ENCODE peak calls at places on chromosomes 13 and 19, in five cellular contexts. One of them, this sample, is unnamed.

GRCh38 chr19:42396248-42396541 is 6.1 kb upstream of the CNFN start:
- DNase-seq in ACHN: no peak
- DNase-seq in activated T-cell treated with anti-CD3 and anti-CD28 coated beads for 1 hour: no peak
- DNase-seq in effector memory CD8-positive, alpha-beta T cell: no peak
- DNase-seq in ELR: no peak
- DNase-seq in this sample: no peak

GRCh38 chr19:2567580-2567979 is 91.7 kb downstream of the GADD45B start:
- DNase-seq in ACHN: no peak
- DNase-seq in activated T-cell treated with anti-CD3 and anti-CD28 coated beads for 1 hour: no peak
- DNase-seq in effector memory CD8-positive, alpha-beta T cell: no peak
- DNase-seq in ELR: no peak
- DNase-seq in this sample: no peak

GRCh38 chr13:109036091-109036490 is 406.7 kb downstream of the MYO16 start:
- DNase-seq in ACHN: no peak
- DNase-seq in activated T-cell treated with anti-CD3 and anti-CD28 coated beads for 1 hour: no peak
- DNase-seq in effector memory CD8-positive, alpha-beta T cell: no peak
- DNase-seq in ELR: no peak
- DNase-seq in this sample: no peak

GRCh38 chr19:10007811-10008211 is 2.5 kb downstream of the COL5A3 start:
- DNase-seq in ACHN: no peak
- DNase-seq in activated T-cell treated with anti-CD3 and anti-CD28 coated beads for 1 hour: no peak
- DNase-seq in effector memory CD8-positive, alpha-beta T cell: no peak
- DNase-seq in ELR: peak
- DNase-seq in this sample: no peak

GRCh38 chr19:52188822-52189744 is 769 bp upstream of the PPP2R1A start:
- DNase-seq in ACHN: no peak
- DNase-seq in activated T-cell treated with anti-CD3 and anti-CD28 coated beads for 1 hour: peak
- DNase-seq in effector memory CD8-positive, alpha-beta T cell: no peak
- DNase-seq in ELR: peak
- DNase-seq in this sample: no peak

GRCh38 chr13:42495256-42495655 is 78.7 kb upstream of the TNFSF11 start:
- DNase-seq in ACHN: no peak
- DNase-seq in activated T-cell treated with anti-CD3 and anti-CD28 coated beads for 1 hour: no peak
- DNase-seq in effector memory CD8-positive, alpha-beta T cell: no peak
- DNase-seq in ELR: peak
- DNase-seq in this sample: no peak

GRCh38 chr19:11164879-11165406 is 9.4 kb upstream of the SPC24 start:
- DNase-seq in ACHN: no peak
- DNase-seq in activated T-cell treated with anti-CD3 and anti-CD28 coated beads for 1 hour: no peak
- DNase-seq in effector memory CD8-positive, alpha-beta T cell: no peak
- DNase-seq in ELR: no peak
- DNase-seq in this sample: no peak

GRCh38 chr13:89749888-89750287 is 1597.6 kb upstream of the MIR17HG start:
- DNase-seq in ACHN: no peak
- DNase-seq in activated T-cell treated with anti-CD3 and anti-CD28 coated beads for 1 hour: no peak
- DNase-seq in effector memory CD8-positive, alpha-beta T cell: no peak
- DNase-seq in ELR: peak
- DNase-seq in this sample: no peak

GRCh38 chr19:35744688-35745327 is 410 bp downstream of the U2AF1L4 start:
- DNase-seq in ACHN: peak
- DNase-seq in activated T-cell treated with anti-CD3 and anti-CD28 coated beads for 1 hour: peak
- DNase-seq in effector memory CD8-positive, alpha-beta T cell: peak
- DNase-seq in ELR: peak
- DNase-seq in this sample: peak

GRCh38 chr19:51354742-51355148 is 11.4 kb downstream of the ETFB start:
- DNase-seq in ACHN: no peak
- DNase-seq in activated T-cell treated with anti-CD3 and anti-CD28 coated beads for 1 hour: no peak
- DNase-seq in effector memory CD8-positive, alpha-beta T cell: no peak
- DNase-seq in ELR: no peak
- DNase-seq in this sample: peak

GRCh38 chr19:19492026-19492610 is 23.2 kb downstream of the TSSK6 start:
- DNase-seq in ACHN: no peak
- DNase-seq in activated T-cell treated with anti-CD3 and anti-CD28 coated beads for 1 hour: no peak
- DNase-seq in effector memory CD8-positive, alpha-beta T cell: no peak
- DNase-seq in ELR: no peak
- DNase-seq in this sample: no peak

This sample was measured in effector memory CD4-positive, alpha-beta T cell.